ENCODE peak calls at places on chromosomes 16 and 17, in six cellular contexts. M is IMR-90, U is AG04449, A is GM12878, O is BE2C, B is MG63. E is an unnamed sample.

GRCh38 chr17:81165246-81166032 is at the start of gene PVALEF:
- DNase-seq in M (no peak), U (no peak), A (no peak), O (peak; percentile 51), B (no peak), E (no peak)

GRCh38 chr16:86660623-86661022 is 82.3 kb downstream of the FOXL1 start:
- DNase-seq in M (no peak), U (no peak), A (no peak), O (no peak), B (peak; percentile 84), E (no peak)

GRCh38 chr16:66261826-66262225 is 104.7 kb upstream of the CDH5 start:
- DNase-seq in M (no peak), U (no peak), A (no peak), O (no peak), B (no peak), E (no peak)

GRCh38 chr16:21590791-21591190 is 8.6 kb upstream of the METTL9 start:
- DNase-seq in M (no peak), U (no peak), A (no peak), O (no peak), B (no peak), E (no peak)

GRCh38 chr16:19330801-19331484 is 45.4 kb downstream of the CLEC19A start:
- DNase-seq in M (peak; percentile 33), U (no peak), A (no peak), O (no peak), B (peak; percentile 94), E (peak; percentile 68)

GRCh38 chr17:80692931-80693467 is 148.4 kb downstream of the RPTOR start:
- DNase-seq in M (no peak), U (no peak), A (no peak), O (no peak), B (no peak), E (no peak)

GRCh38 chr17:39659286-39660010 is 5.7 kb upstream of the TCAP start:
- DNase-seq in M (no peak), U (no peak), A (no peak), O (no peak), B (no peak), E (no peak)

GRCh38 chr17:34114174-34114573 is 140.9 kb upstream of the CCL2 start:
- DNase-seq in M (no peak), U (no peak), A (no peak), O (no peak), B (no peak), E (no peak)

GRCh38 chr17:21089933-21090888 is 36.6 kb upstream of the DHRS7B start:
- DNase-seq in M (no peak), U (no peak), A (no peak), O (no peak), B (no peak), E (no peak)

GRCh38 chr17:47188266-47188665 is 829 bp downstream of the CDC27 start:
- DNase-seq in M (peak; percentile 73), U (no peak), A (no peak), O (no peak), B (peak; percentile 20), E (no peak)

GRCh38 chr16:81861503-81861902 is 82.4 kb downstream of the PLCG2 start:
- DNase-seq in M (no peak), U (no peak), A (no peak), O (no peak), B (peak; percentile 36), E (no peak)

GRCh38 chr17:6940186-6940649 is 55.6 kb upstream of the ALOX12 start:
- DNase-seq in M (no peak), U (no peak), A (no peak), O (no peak), B (peak; percentile 60), E (no peak)

GRCh38 chr17:39979021-39979660 is 1.5 kb upstream of the PSMD3 start:
- DNase-seq in M (peak; percentile 96), U (peak; percentile 67), A (no peak), O (no peak), B (peak; percentile 90), E (peak; percentile 77)

GRCh38 chr16:11824362-11824761 is 27.0 kb downstream of the RSL1D1 start:
- DNase-seq in M (no peak), U (no peak), A (no peak), O (peak; percentile 70), B (no peak), E (no peak)

GRCh38 chr16:53515259-53515658 is 12.2 kb upstream of the AKTIP start:
- DNase-seq in M (peak; percentile 24), U (no peak), A (no peak), O (no peak), B (no peak), E (no peak)

GRCh38 chr17:72063262-72063661 is 57.6 kb upstream of the SOX9 start:
- DNase-seq in M (no peak), U (no peak), A (no peak), O (no peak), B (no peak), E (no peak)

GRCh38 chr16:75931970-75932369 is 205.7 kb upstream of the CPHXL start:
- DNase-seq in M (no peak), U (no peak), A (no peak), O (no peak), B (no peak), E (no peak)

GRCh38 chr16:24525970-24526559 is 13.3 kb upstream of the RBBP6 start:
- DNase-seq in M (no peak), U (no peak), A (no peak), O (no peak), B (peak; percentile 80), E (no peak)

GRCh38 chr17:752620-753219 is 656 bp upstream of the GEMIN4 start:
- DNase-seq in M (peak; percentile 49), U (no peak), A (no peak), O (peak; percentile 18), B (peak; percentile 58), E (peak; percentile 26)

GRCh38 chr16:2900526-2901075 is 11.1 kb upstream of the FLYWCH1 start:
- DNase-seq in M (no peak), U (no peak), A (no peak), O (no peak), B (no peak), E (no peak)

GRCh38 chr16:17515421-17516210 is 44.9 kb upstream of the XYLT1 start:
- DNase-seq in M (peak; percentile 89), U (peak; percentile 85), A (no peak), O (no peak), B (peak; percentile 88), E (no peak)

GRCh38 chr16:69315486-69316311 is 4.5 kb downstream of the VPS4A start:
- DNase-seq in M (no peak), U (no peak), A (no peak), O (no peak), B (no peak), E (no peak)

GRCh38 chr16:50270510-50271147 is 4.3 kb downstream of the ADCY7 start:
- DNase-seq in M (no peak), U (no peak), A (no peak), O (peak; percentile 3), B (no peak), E (no peak)

GRCh38 chr17:73290399-73291259 is 21.2 kb downstream of the CDC42EP4 start:
- DNase-seq in M (no peak), U (no peak), A (no peak), O (no peak), B (no peak), E (no peak)

GRCh38 chr17:17693955-17694228 is 12.6 kb downstream of the RAI1 start:
- DNase-seq in M (no peak), U (no peak), A (no peak), O (peak; percentile 40), B (no peak), E (no peak)
- H3K4me3 ChIP-seq in M (peak overlapping the region; percentile 46), U (peak overlapping the region; percentile 67), A (peak overlapping the region; percentile 64), O (peak overlapping the region; percentile 38), B (peak overlapping the region; percentile 39), E (no peak overlapping the region)

DNA sequence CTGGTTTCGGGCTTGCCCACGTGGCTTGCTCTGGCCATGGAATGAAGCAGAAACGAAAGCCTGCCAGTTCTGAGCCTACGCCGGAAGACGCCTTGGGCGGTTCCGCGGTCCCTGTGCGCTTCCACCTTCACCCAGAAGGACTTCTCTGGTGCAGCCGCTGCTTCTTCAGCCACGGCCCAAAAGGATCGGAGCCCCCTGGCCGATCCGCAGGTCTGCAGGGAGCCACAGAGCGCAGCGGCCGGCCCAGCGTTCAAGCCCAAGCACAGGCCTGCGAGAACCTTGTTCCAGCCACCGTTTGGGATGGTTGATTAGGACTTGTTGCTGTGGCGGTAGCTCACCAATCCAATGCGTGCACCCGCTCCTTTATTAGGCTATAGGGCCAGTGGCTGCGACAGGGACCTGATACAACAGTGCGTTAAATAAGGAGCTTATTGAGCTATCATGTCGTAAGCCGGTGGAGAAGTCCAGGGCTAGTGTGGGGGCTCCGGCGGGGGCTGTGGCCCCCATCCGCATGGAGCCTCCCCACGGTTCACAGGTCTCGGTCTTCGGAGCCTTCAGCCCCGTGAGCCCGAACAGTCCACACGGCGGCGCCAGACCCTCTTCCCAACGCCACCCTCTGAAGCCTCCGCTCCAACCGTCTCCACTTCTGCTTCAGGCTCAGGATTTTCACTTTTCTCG is 10.2 kb upstream of the MPP2 start:
- DNase-seq in M (peak; percentile 10), U (no peak), A (no peak), O (no peak), B (no peak), E (no peak)
- H3K4me3 ChIP-seq in M (no peak overlapping the region), U (no peak overlapping the region), A (peak overlapping the region; percentile 53), O (no peak overlapping the region), B (no peak overlapping the region), E (no peak overlapping the region)

DNA sequence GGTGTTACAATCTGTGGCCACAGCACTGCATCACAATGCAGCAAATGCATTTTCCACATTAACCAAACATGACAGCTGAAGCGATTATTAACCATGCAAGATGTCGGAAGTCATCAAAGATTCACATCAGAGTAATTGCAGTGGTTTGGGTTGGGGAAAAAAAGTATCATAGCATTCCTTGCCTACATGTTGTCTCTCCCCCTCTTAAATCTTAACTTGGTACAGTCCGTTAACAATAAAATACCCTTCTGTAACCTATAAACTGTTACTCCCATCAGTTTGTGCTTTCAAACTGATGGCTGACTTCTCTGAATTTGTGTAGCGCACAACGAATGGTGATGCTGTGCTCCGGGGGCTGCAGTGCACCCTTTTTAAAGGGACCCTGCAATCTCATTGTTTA is 51.6 kb downstream of the NUP93 start:
- DNase-seq in M (no peak), U (no peak), A (no peak), O (no peak), B (no peak), E (no peak)
- H3K4me3 ChIP-seq in M (no peak overlapping the region), U (no peak overlapping the region), A (no peak overlapping the region), O (no peak overlapping the region), B (no peak overlapping the region), E (no peak overlapping the region)

DNA sequence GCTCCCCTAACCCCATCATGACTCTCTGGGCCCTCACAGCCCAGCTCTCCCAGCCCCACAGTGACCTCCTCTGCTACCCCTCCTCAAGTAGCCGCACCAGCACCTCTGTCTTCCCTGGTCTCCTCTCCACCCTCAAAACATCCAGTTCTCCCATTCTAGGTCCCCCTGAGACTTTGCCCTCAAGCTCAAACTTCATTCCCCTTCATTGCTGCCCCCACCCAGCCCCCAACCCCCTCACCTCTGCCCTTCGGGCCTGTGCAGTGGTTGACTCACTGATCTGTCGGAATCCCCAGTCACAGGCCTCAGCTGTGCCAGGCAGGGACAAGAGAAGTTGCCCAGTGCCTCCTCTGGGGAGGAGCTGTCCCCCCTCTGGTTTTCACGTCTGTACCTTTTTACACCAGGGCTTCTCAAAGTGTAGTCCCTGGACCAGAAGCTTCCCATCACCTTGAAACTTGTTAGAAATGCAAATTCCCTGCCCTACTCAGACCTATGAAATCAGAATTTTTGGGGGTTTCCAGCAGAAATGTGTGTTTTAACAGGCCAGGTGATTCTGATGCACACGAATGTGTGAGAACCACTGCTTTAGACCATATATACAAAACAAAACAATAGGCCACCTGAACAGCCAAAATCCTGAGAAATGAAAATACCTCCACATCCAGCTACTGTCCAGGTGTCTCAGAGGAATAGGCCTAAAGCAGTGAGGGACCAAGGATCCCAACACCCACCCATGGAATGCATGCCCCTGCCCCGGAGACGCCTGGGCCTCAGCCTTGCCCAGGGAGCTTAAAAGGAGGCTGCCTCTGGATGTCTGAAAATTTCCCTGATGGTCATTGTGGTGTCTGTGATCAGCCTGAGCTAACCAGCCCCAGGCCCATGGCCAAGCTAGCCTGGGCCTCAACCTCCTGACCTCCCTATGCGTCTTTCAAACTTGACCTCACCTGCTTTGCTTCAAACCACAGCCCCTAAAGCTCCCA is 853 bp upstream of the DOK4 start:
- DNase-seq in M (no peak), U (no peak), A (no peak), O (no peak), B (no peak), E (no peak)
- H3K4me3 ChIP-seq in M (no peak overlapping the region), U (no peak overlapping the region), A (peak overlapping the region; percentile 12), O (peak overlapping the region; percentile 41), B (peak overlapping the region; percentile 51), E (peak overlapping the region; percentile 26)

E was measured in astrocyte of the cerebellum.